ENCODE peak calls at places on chromosome 1, in eight cellular contexts. One of them, this sample, is unnamed.
A peak's percentile ranks its signal among the peaks of the same experiment; 100 is the strongest.

GRCh38 chr1:70760170-70760569 is 287.4 kb downstream of the PTGER3 start:
- DNase-seq in stimulated activated CD4-positive, alpha-beta T cell treated with anti-CD3 and anti-CD28 coated beads, Interleukin-1b, Interleukin-23, amount 100 ng/mL, for 48 hours: no peak
- DNase-seq in AG08396: no peak
- DNase-seq in activated T-cell treated with anti-CD3 and anti-CD28 coated beads, Interleukin-2, amount 50 U/mL, for 24 hours: no peak
- DNase-seq in naive B cell: no peak
- DNase-seq in choroid plexus epithelial cell: no peak
- DNase-seq in psoas muscle: no peak
- DNase-seq in NCI-H1092: no peak
- DNase-seq in this sample: no peak

GRCh38 chr1:178034676-178035075 is 59.2 kb upstream of the RASAL2 start:
- DNase-seq in naive B cell: no peak
- DNase-seq in NCI-H1092: no peak
- DNase-seq in choroid plexus epithelial cell: no peak
- DNase-seq in AG08396: no peak
- DNase-seq in stimulated activated CD4-positive, alpha-beta T cell treated with anti-CD3 and anti-CD28 coated beads, Interleukin-1b, Interleukin-23, amount 100 ng/mL, for 48 hours: no peak
- DNase-seq in activated T-cell treated with anti-CD3 and anti-CD28 coated beads, Interleukin-2, amount 50 U/mL, for 24 hours: no peak
- DNase-seq in psoas muscle: no peak
- DNase-seq in this sample: no peak

GRCh38 chr1:236394016-236394481 is at the start of gene EDARADD:
- DNase-seq in choroid plexus epithelial cell: peak; percentile 38
- DNase-seq in NCI-H1092: no peak
- DNase-seq in psoas muscle: no peak
- DNase-seq in AG08396: no peak
- DNase-seq in activated T-cell treated with anti-CD3 and anti-CD28 coated beads, Interleukin-2, amount 50 U/mL, for 24 hours: no peak
- DNase-seq in stimulated activated CD4-positive, alpha-beta T cell treated with anti-CD3 and anti-CD28 coated beads, Interleukin-1b, Interleukin-23, amount 100 ng/mL, for 48 hours: no peak
- DNase-seq in naive B cell: no peak
- DNase-seq in this sample: no peak

GRCh38 chr1:17587693-17588047 is 48.2 kb downstream of the ARHGEF10L start:
- DNase-seq in AG08396: peak; percentile 86
- DNase-seq in choroid plexus epithelial cell: peak; percentile 55
- DNase-seq in NCI-H1092: no peak
- DNase-seq in naive B cell: no peak
- DNase-seq in stimulated activated CD4-positive, alpha-beta T cell treated with anti-CD3 and anti-CD28 coated beads, Interleukin-1b, Interleukin-23, amount 100 ng/mL, for 48 hours: no peak
- DNase-seq in activated T-cell treated with anti-CD3 and anti-CD28 coated beads, Interleukin-2, amount 50 U/mL, for 24 hours: no peak
- DNase-seq in psoas muscle: no peak
- DNase-seq in this sample: no peak

GRCh38 chr1:104064391-104064790 is 314.7 kb downstream of the AMY1C start:
- DNase-seq in stimulated activated CD4-positive, alpha-beta T cell treated with anti-CD3 and anti-CD28 coated beads, Interleukin-1b, Interleukin-23, amount 100 ng/mL, for 48 hours: no peak
- DNase-seq in choroid plexus epithelial cell: no peak
- DNase-seq in activated T-cell treated with anti-CD3 and anti-CD28 coated beads, Interleukin-2, amount 50 U/mL, for 24 hours: no peak
- DNase-seq in psoas muscle: no peak
- DNase-seq in NCI-H1092: no peak
- DNase-seq in AG08396: no peak
- DNase-seq in naive B cell: no peak
- DNase-seq in this sample: no peak

GRCh38 chr1:7555391-7556185 is 215.5 kb upstream of the VAMP3 start:
- DNase-seq in AG08396: no peak
- DNase-seq in choroid plexus epithelial cell: no peak
- DNase-seq in naive B cell: no peak
- DNase-seq in NCI-H1092: no peak
- DNase-seq in activated T-cell treated with anti-CD3 and anti-CD28 coated beads, Interleukin-2, amount 50 U/mL, for 24 hours: no peak
- DNase-seq in psoas muscle: no peak
- DNase-seq in stimulated activated CD4-positive, alpha-beta T cell treated with anti-CD3 and anti-CD28 coated beads, Interleukin-1b, Interleukin-23, amount 100 ng/mL, for 48 hours: no peak
- DNase-seq in this sample: no peak

GRCh38 chr1:8094481-8095241 is 68.6 kb upstream of the ERRFI1 start:
- DNase-seq in naive B cell: no peak
- DNase-seq in NCI-H1092: no peak
- DNase-seq in psoas muscle: no peak
- DNase-seq in stimulated activated CD4-positive, alpha-beta T cell treated with anti-CD3 and anti-CD28 coated beads, Interleukin-1b, Interleukin-23, amount 100 ng/mL, for 48 hours: peak; percentile 13
- DNase-seq in AG08396: peak; percentile 34
- DNase-seq in activated T-cell treated with anti-CD3 and anti-CD28 coated beads, Interleukin-2, amount 50 U/mL, for 24 hours: no peak
- DNase-seq in choroid plexus epithelial cell: peak; percentile 95
- DNase-seq in this sample: no peak

GRCh38 chr1:23559136-23559984 is at the start of gene ID3:
- DNase-seq in stimulated activated CD4-positive, alpha-beta T cell treated with anti-CD3 and anti-CD28 coated beads, Interleukin-1b, Interleukin-23, amount 100 ng/mL, for 48 hours: peak; percentile 87
- DNase-seq in choroid plexus epithelial cell: peak; percentile 98
- DNase-seq in naive B cell: peak; percentile 98
- DNase-seq in AG08396: peak; percentile 90
- DNase-seq in psoas muscle: peak; percentile 98
- DNase-seq in activated T-cell treated with anti-CD3 and anti-CD28 coated beads, Interleukin-2, amount 50 U/mL, for 24 hours: peak; percentile 92
- DNase-seq in NCI-H1092: peak; percentile 93
- DNase-seq in this sample: peak; percentile 97

GRCh38 chr1:10857689-10858088 is 61.2 kb upstream of the CASZ1 start:
- DNase-seq in choroid plexus epithelial cell: no peak
- DNase-seq in naive B cell: no peak
- DNase-seq in NCI-H1092: no peak
- DNase-seq in AG08396: no peak
- DNase-seq in activated T-cell treated with anti-CD3 and anti-CD28 coated beads, Interleukin-2, amount 50 U/mL, for 24 hours: no peak
- DNase-seq in stimulated activated CD4-positive, alpha-beta T cell treated with anti-CD3 and anti-CD28 coated beads, Interleukin-1b, Interleukin-23, amount 100 ng/mL, for 48 hours: no peak
- DNase-seq in psoas muscle: peak; percentile 69
- DNase-seq in this sample: no peak

GRCh38 chr1:229229721-229230135 is 41.2 kb upstream of the RAB4A start:
- DNase-seq in AG08396: no peak
- DNase-seq in activated T-cell treated with anti-CD3 and anti-CD28 coated beads, Interleukin-2, amount 50 U/mL, for 24 hours: no peak
- DNase-seq in naive B cell: no peak
- DNase-seq in stimulated activated CD4-positive, alpha-beta T cell treated with anti-CD3 and anti-CD28 coated beads, Interleukin-1b, Interleukin-23, amount 100 ng/mL, for 48 hours: no peak
- DNase-seq in choroid plexus epithelial cell: no peak
- DNase-seq in NCI-H1092: no peak
- DNase-seq in psoas muscle: peak; percentile 65
- DNase-seq in this sample: no peak

GRCh38 chr1:87723193-87723592 is 394.5 kb downstream of the LMO4 start:
- DNase-seq in stimulated activated CD4-positive, alpha-beta T cell treated with anti-CD3 and anti-CD28 coated beads, Interleukin-1b, Interleukin-23, amount 100 ng/mL, for 48 hours: no peak
- DNase-seq in NCI-H1092: no peak
- DNase-seq in choroid plexus epithelial cell: no peak
- DNase-seq in psoas muscle: no peak
- DNase-seq in activated T-cell treated with anti-CD3 and anti-CD28 coated beads, Interleukin-2, amount 50 U/mL, for 24 hours: no peak
- DNase-seq in naive B cell: no peak
- DNase-seq in AG08396: no peak
- DNase-seq in this sample: no peak

GRCh38 chr1:241716915-241717651 is 65.0 kb downstream of the WDR64 start:
- DNase-seq in activated T-cell treated with anti-CD3 and anti-CD28 coated beads, Interleukin-2, amount 50 U/mL, for 24 hours: no peak
- DNase-seq in choroid plexus epithelial cell: peak; percentile 9
- DNase-seq in NCI-H1092: no peak
- DNase-seq in stimulated activated CD4-positive, alpha-beta T cell treated with anti-CD3 and anti-CD28 coated beads, Interleukin-1b, Interleukin-23, amount 100 ng/mL, for 48 hours: peak; percentile 25
- DNase-seq in AG08396: no peak
- DNase-seq in psoas muscle: no peak
- DNase-seq in naive B cell: no peak
- DNase-seq in this sample: peak; percentile 12

GRCh38 chr1:93874025-93874651 is 4.9 kb downstream of the DNTTIP2 start:
- DNase-seq in psoas muscle: no peak
- DNase-seq in NCI-H1092: no peak
- DNase-seq in choroid plexus epithelial cell: peak; percentile 72
- DNase-seq in AG08396: peak; percentile 16
- DNase-seq in stimulated activated CD4-positive, alpha-beta T cell treated with anti-CD3 and anti-CD28 coated beads, Interleukin-1b, Interleukin-23, amount 100 ng/mL, for 48 hours: no peak
- DNase-seq in activated T-cell treated with anti-CD3 and anti-CD28 coated beads, Interleukin-2, amount 50 U/mL, for 24 hours: no peak
- DNase-seq in naive B cell: peak; percentile 12
- DNase-seq in this sample: no peak

GRCh38 chr1:61051455-61052392 is 30.6 kb upstream of the NFIA start:
- DNase-seq in choroid plexus epithelial cell: no peak
- DNase-seq in NCI-H1092: no peak
- DNase-seq in naive B cell: no peak
- DNase-seq in psoas muscle: peak; percentile 61
- DNase-seq in stimulated activated CD4-positive, alpha-beta T cell treated with anti-CD3 and anti-CD28 coated beads, Interleukin-1b, Interleukin-23, amount 100 ng/mL, for 48 hours: no peak
- DNase-seq in AG08396: no peak
- DNase-seq in activated T-cell treated with anti-CD3 and anti-CD28 coated beads, Interleukin-2, amount 50 U/mL, for 24 hours: no peak
- DNase-seq in this sample: no peak

GRCh38 chr1:25503551-25504426 is 39.6 kb upstream of the LDLRAP1 start:
- DNase-seq in choroid plexus epithelial cell: no peak
- DNase-seq in psoas muscle: peak; percentile 46
- DNase-seq in NCI-H1092: peak; percentile 25
- DNase-seq in stimulated activated CD4-positive, alpha-beta T cell treated with anti-CD3 and anti-CD28 coated beads, Interleukin-1b, Interleukin-23, amount 100 ng/mL, for 48 hours: peak; percentile 64
- DNase-seq in activated T-cell treated with anti-CD3 and anti-CD28 coated beads, Interleukin-2, amount 50 U/mL, for 24 hours: peak; percentile 71
- DNase-seq in naive B cell: peak; percentile 40
- DNase-seq in AG08396: no peak
- DNase-seq in this sample: peak; percentile 62